ENCODE peak calls at places on chromosomes 13 and 19, in nine cellular contexts. One of them, this sample, is unnamed.

GRCh38 chr19:1839658-1840540 is 8.4 kb downstream of the REXO1 start:
- DNase-seq in Panc1: no peak
- DNase-seq in naive thymus-derived CD4-positive, alpha-beta T cell: no peak
- DNase-seq in RWPE2: no peak
- DNase-seq in CD8-positive, alpha-beta memory T cell: no peak
- DNase-seq in lower lobe of right lung: no peak
- DNase-seq in effector memory CD4-positive, alpha-beta T cell: no peak
- DNase-seq in keratinocyte: no peak
- DNase-seq in mammary epithelial cell: no peak
- DNase-seq in this sample: no peak

GRCh38 chr13:43783820-43784219 is 3.0 kb downstream of the ENOX1 start:
- DNase-seq in mammary epithelial cell: peak; percentile 62
- DNase-seq in CD8-positive, alpha-beta memory T cell: no peak
- DNase-seq in RWPE2: no peak
- DNase-seq in Panc1: no peak
- DNase-seq in lower lobe of right lung: no peak
- DNase-seq in naive thymus-derived CD4-positive, alpha-beta T cell: no peak
- DNase-seq in effector memory CD4-positive, alpha-beta T cell: no peak
- DNase-seq in keratinocyte: no peak
- DNase-seq in this sample: no peak

GRCh38 chr19:33005440-33005839 is 33.4 kb downstream of the FAAP24 start:
- DNase-seq in CD8-positive, alpha-beta memory T cell: no peak
- DNase-seq in effector memory CD4-positive, alpha-beta T cell: no peak
- DNase-seq in naive thymus-derived CD4-positive, alpha-beta T cell: no peak
- DNase-seq in Panc1: no peak
- DNase-seq in keratinocyte: no peak
- DNase-seq in lower lobe of right lung: no peak
- DNase-seq in mammary epithelial cell: no peak
- DNase-seq in RWPE2: no peak
- DNase-seq in this sample: no peak

GRCh38 chr13:33264620-33264978 is 21.0 kb downstream of the STARD13 start:
- DNase-seq in RWPE2: no peak
- DNase-seq in naive thymus-derived CD4-positive, alpha-beta T cell: no peak
- DNase-seq in mammary epithelial cell: no peak
- DNase-seq in lower lobe of right lung: no peak
- DNase-seq in keratinocyte: no peak
- DNase-seq in effector memory CD4-positive, alpha-beta T cell: no peak
- DNase-seq in CD8-positive, alpha-beta memory T cell: no peak
- DNase-seq in Panc1: no peak
- DNase-seq in this sample: no peak

GRCh38 chr13:64234255-64234654 is 2818.6 kb upstream of the PCDH20 start:
- DNase-seq in RWPE2: no peak
- DNase-seq in CD8-positive, alpha-beta memory T cell: no peak
- DNase-seq in keratinocyte: no peak
- DNase-seq in naive thymus-derived CD4-positive, alpha-beta T cell: no peak
- DNase-seq in lower lobe of right lung: no peak
- DNase-seq in effector memory CD4-positive, alpha-beta T cell: no peak
- DNase-seq in Panc1: no peak
- DNase-seq in mammary epithelial cell: no peak
- DNase-seq in this sample: no peak

GRCh38 chr19:19259741-19260140 is 13.4 kb downstream of the TM6SF2 start:
- DNase-seq in mammary epithelial cell: peak; percentile 37
- DNase-seq in effector memory CD4-positive, alpha-beta T cell: no peak
- DNase-seq in CD8-positive, alpha-beta memory T cell: no peak
- DNase-seq in lower lobe of right lung: no peak
- DNase-seq in keratinocyte: no peak
- DNase-seq in naive thymus-derived CD4-positive, alpha-beta T cell: no peak
- DNase-seq in RWPE2: no peak
- DNase-seq in Panc1: no peak
- DNase-seq in this sample: no peak

GRCh38 chr13:112761701-112762689 is 72.2 kb downstream of the ATP11A start:
- DNase-seq in mammary epithelial cell: no peak
- DNase-seq in CD8-positive, alpha-beta memory T cell: no peak
- DNase-seq in naive thymus-derived CD4-positive, alpha-beta T cell: no peak
- DNase-seq in Panc1: no peak
- DNase-seq in keratinocyte: no peak
- DNase-seq in lower lobe of right lung: peak; percentile 78
- DNase-seq in effector memory CD4-positive, alpha-beta T cell: no peak
- DNase-seq in RWPE2: no peak
- DNase-seq in this sample: no peak

GRCh38 chr19:30846102-30846501 is 473.9 kb downstream of the ZNF536 start:
- DNase-seq in keratinocyte: no peak
- DNase-seq in lower lobe of right lung: no peak
- DNase-seq in mammary epithelial cell: no peak
- DNase-seq in CD8-positive, alpha-beta memory T cell: no peak
- DNase-seq in RWPE2: no peak
- DNase-seq in effector memory CD4-positive, alpha-beta T cell: no peak
- DNase-seq in Panc1: no peak
- DNase-seq in naive thymus-derived CD4-positive, alpha-beta T cell: no peak
- DNase-seq in this sample: no peak

GRCh38 chr13:111663505-111663904 is 343.1 kb downstream of the TEX29 start:
- DNase-seq in RWPE2: no peak
- DNase-seq in mammary epithelial cell: no peak
- DNase-seq in lower lobe of right lung: no peak
- DNase-seq in keratinocyte: no peak
- DNase-seq in CD8-positive, alpha-beta memory T cell: no peak
- DNase-seq in naive thymus-derived CD4-positive, alpha-beta T cell: no peak
- DNase-seq in Panc1: no peak
- DNase-seq in effector memory CD4-positive, alpha-beta T cell: no peak
- DNase-seq in this sample: no peak
- H3K27ac ChIP-seq in RWPE2: no peak overlapping the region
- H3K27ac ChIP-seq in mammary epithelial cell: no peak overlapping the region
- H3K27ac ChIP-seq in lower lobe of right lung: no peak overlapping the region
- H3K27ac ChIP-seq in keratinocyte: no peak overlapping the region
- H3K27ac ChIP-seq in CD8-positive, alpha-beta memory T cell: no peak overlapping the region
- H3K27ac ChIP-seq in naive thymus-derived CD4-positive, alpha-beta T cell: no peak overlapping the region
- H3K27ac ChIP-seq in Panc1: no peak overlapping the region
- H3K27ac ChIP-seq in effector memory CD4-positive, alpha-beta T cell: no peak overlapping the region
- H3K27ac ChIP-seq in this sample: no peak overlapping the region

DNA sequence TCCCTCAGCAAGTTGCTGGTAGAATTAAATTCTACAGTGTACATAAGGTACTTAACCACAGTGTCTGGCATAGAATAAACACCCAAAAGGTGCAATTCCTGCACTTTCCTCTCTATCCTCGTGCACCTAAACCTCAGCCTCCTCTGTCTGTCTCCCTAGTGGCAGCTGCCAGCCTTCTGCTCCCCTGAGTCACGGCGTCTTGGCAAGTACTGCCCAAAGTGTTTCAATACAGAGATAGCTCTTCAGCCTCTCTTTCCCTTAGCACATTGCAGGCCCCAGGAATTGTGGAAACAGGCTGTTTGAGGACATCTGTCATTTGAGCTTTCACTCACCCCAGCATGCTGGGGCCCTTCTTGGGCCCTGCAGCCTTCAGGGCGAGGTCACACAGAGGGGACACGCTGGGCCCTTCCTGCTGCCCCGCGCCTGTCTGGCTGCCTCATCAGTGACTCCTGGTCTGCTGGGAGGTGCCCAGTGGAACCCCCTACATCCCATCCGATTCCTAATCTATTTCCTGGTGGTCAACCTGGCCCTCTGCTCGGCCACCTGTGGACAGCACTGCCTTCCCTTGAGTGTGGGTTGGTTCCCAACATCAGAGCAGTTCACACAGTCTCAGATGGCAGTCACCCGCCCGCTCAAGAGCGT is 19.3 kb downstream of the COL4A2 start:
- DNase-seq in effector memory CD4-positive, alpha-beta T cell: no peak
- DNase-seq in keratinocyte: no peak
- DNase-seq in CD8-positive, alpha-beta memory T cell: no peak
- DNase-seq in Panc1: no peak
- DNase-seq in mammary epithelial cell: no peak
- DNase-seq in naive thymus-derived CD4-positive, alpha-beta T cell: no peak
- DNase-seq in RWPE2: no peak
- DNase-seq in lower lobe of right lung: no peak
- DNase-seq in this sample: no peak
- H3K4me1 ChIP-seq in effector memory CD4-positive, alpha-beta T cell: no peaks in the 10 kb centered on the region
- H3K4me1 ChIP-seq in keratinocyte: peaks cover under 1% of the 10 kb centered on the region
- H3K4me1 ChIP-seq in CD8-positive, alpha-beta memory T cell: no peaks in the 10 kb centered on the region
- H3K4me1 ChIP-seq in Panc1: no peaks in the 10 kb centered on the region
- H3K4me1 ChIP-seq in mammary epithelial cell: peaks cover 10% of the 10 kb centered on the region
- H3K4me1 ChIP-seq in naive thymus-derived CD4-positive, alpha-beta T cell: no peaks in the 10 kb centered on the region
- H3K4me1 ChIP-seq in RWPE2: peaks cover 12% of the 10 kb centered on the region
- H3K4me1 ChIP-seq in lower lobe of right lung: peaks cover 56% of the 10 kb centered on the region
- H3K4me1 ChIP-seq in this sample: peaks cover 8% of the 10 kb centered on the region

GRCh38 chr19:50044922-50045321 is 19.1 kb downstream of the ZNF473 start:
- DNase-seq in mammary epithelial cell: no peak
- DNase-seq in effector memory CD4-positive, alpha-beta T cell: no peak
- DNase-seq in keratinocyte: no peak
- DNase-seq in lower lobe of right lung: no peak
- DNase-seq in CD8-positive, alpha-beta memory T cell: no peak
- DNase-seq in Panc1: no peak
- DNase-seq in naive thymus-derived CD4-positive, alpha-beta T cell: no peak
- DNase-seq in RWPE2: no peak
- DNase-seq in this sample: no peak
- H3K9me3 ChIP-seq in mammary epithelial cell: peaks cover 71% of the 10 kb centered on the region
- H3K9me3 ChIP-seq in effector memory CD4-positive, alpha-beta T cell: peaks cover 7% of the 10 kb centered on the region
- H3K9me3 ChIP-seq in keratinocyte: peaks cover 43% of the 10 kb centered on the region
- H3K9me3 ChIP-seq in lower lobe of right lung: peaks cover 30% of the 10 kb centered on the region
- H3K9me3 ChIP-seq in CD8-positive, alpha-beta memory T cell: peaks cover 15% of the 10 kb centered on the region
- H3K9me3 ChIP-seq in Panc1: peaks cover 62% of the 10 kb centered on the region
- H3K9me3 ChIP-seq in naive thymus-derived CD4-positive, alpha-beta T cell: peaks cover 27% of the 10 kb centered on the region
- H3K9me3 ChIP-seq in RWPE2: peaks cover 32% of the 10 kb centered on the region
- H3K9me3 ChIP-seq in this sample: peaks cover 36% of the 10 kb centered on the region

GRCh38 chr13:97327071-97327470 is 104.9 kb downstream of the MBNL2 start:
- DNase-seq in naive thymus-derived CD4-positive, alpha-beta T cell: no peak
- DNase-seq in keratinocyte: no peak
- DNase-seq in CD8-positive, alpha-beta memory T cell: no peak
- DNase-seq in mammary epithelial cell: no peak
- DNase-seq in lower lobe of right lung: no peak
- DNase-seq in Panc1: no peak
- DNase-seq in effector memory CD4-positive, alpha-beta T cell: no peak
- DNase-seq in RWPE2: no peak
- DNase-seq in this sample: no peak

GRCh38 chr13:97327521-97328221 is 105.5 kb downstream of the MBNL2 start:
- DNase-seq in Panc1: no peak
- DNase-seq in mammary epithelial cell: peak; percentile 44
- DNase-seq in RWPE2: no peak
- DNase-seq in naive thymus-derived CD4-positive, alpha-beta T cell: no peak
- DNase-seq in effector memory CD4-positive, alpha-beta T cell: no peak
- DNase-seq in keratinocyte: no peak
- DNase-seq in CD8-positive, alpha-beta memory T cell: no peak
- DNase-seq in lower lobe of right lung: no peak
- DNase-seq in this sample: no peak

GRCh38 chr13:97328222-97328790 is 105.7 kb upstream of the RAP2A start:
- DNase-seq in naive thymus-derived CD4-positive, alpha-beta T cell: no peak
- DNase-seq in lower lobe of right lung: no peak
- DNase-seq in mammary epithelial cell: peak; percentile 23
- DNase-seq in CD8-positive, alpha-beta memory T cell: no peak
- DNase-seq in RWPE2: no peak
- DNase-seq in keratinocyte: no peak
- DNase-seq in effector memory CD4-positive, alpha-beta T cell: no peak
- DNase-seq in Panc1: no peak
- DNase-seq in this sample: peak; percentile 79

GRCh38 chr13:97330448-97330847 is 103.5 kb upstream of the RAP2A start:
- DNase-seq in Panc1: no peak
- DNase-seq in naive thymus-derived CD4-positive, alpha-beta T cell: no peak
- DNase-seq in keratinocyte: no peak
- DNase-seq in lower lobe of right lung: no peak
- DNase-seq in RWPE2: no peak
- DNase-seq in effector memory CD4-positive, alpha-beta T cell: no peak
- DNase-seq in CD8-positive, alpha-beta memory T cell: no peak
- DNase-seq in mammary epithelial cell: no peak
- DNase-seq in this sample: no peak

DNA sequence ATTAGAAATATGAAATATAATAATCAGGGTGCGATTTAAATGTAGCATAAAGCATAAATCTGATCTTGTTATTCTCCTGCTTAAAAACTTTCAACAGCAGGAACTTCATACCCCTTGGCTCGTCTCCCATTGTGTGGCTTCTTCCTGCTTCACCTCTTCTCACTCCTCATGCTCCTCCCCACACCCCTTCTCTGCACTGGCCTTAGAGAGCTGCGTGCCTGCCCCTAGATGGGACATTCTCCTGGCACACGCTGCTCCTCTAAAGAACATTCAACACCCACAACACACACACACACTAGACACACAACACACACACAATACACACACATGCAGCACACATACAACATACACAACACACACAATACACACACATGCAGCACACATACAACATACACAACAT is 104.6 kb upstream of the RAP2A start:
- DNase-seq in Panc1: no peak
- DNase-seq in effector memory CD4-positive, alpha-beta T cell: no peak
- DNase-seq in keratinocyte: no peak
- DNase-seq in RWPE2: no peak
- DNase-seq in CD8-positive, alpha-beta memory T cell: no peak
- DNase-seq in lower lobe of right lung: no peak
- DNase-seq in naive thymus-derived CD4-positive, alpha-beta T cell: no peak
- DNase-seq in mammary epithelial cell: no peak
- DNase-seq in this sample: no peak
- H3K27ac ChIP-seq in Panc1: peak overlapping the region; percentile 100
- H3K27ac ChIP-seq in effector memory CD4-positive, alpha-beta T cell: no peak overlapping the region
- H3K27ac ChIP-seq in keratinocyte: no peak overlapping the region
- H3K27ac ChIP-seq in RWPE2: no peak overlapping the region
- H3K27ac ChIP-seq in CD8-positive, alpha-beta memory T cell: no peak overlapping the region
- H3K27ac ChIP-seq in lower lobe of right lung: no peak overlapping the region
- H3K27ac ChIP-seq in naive thymus-derived CD4-positive, alpha-beta T cell: no peak overlapping the region
- H3K27ac ChIP-seq in mammary epithelial cell: no peak overlapping the region
- H3K27ac ChIP-seq in this sample: no peak overlapping the region

GRCh38 chr19:42275517-42275916 is 6.5 kb downstream of the CIC start:
- DNase-seq in mammary epithelial cell: no peak
- DNase-seq in lower lobe of right lung: no peak
- DNase-seq in keratinocyte: no peak
- DNase-seq in effector memory CD4-positive, alpha-beta T cell: no peak
- DNase-seq in RWPE2: no peak
- DNase-seq in Panc1: no peak
- DNase-seq in naive thymus-derived CD4-positive, alpha-beta T cell: no peak
- DNase-seq in CD8-positive, alpha-beta memory T cell: no peak
- DNase-seq in this sample: no peak
- H3K4me1 ChIP-seq in mammary epithelial cell: peaks cover 73% of the 10 kb centered on the region
- H3K4me1 ChIP-seq in lower lobe of right lung: peaks cover 63% of the 10 kb centered on the region
- H3K4me1 ChIP-seq in keratinocyte: peaks cover 59% of the 10 kb centered on the region
- H3K4me1 ChIP-seq in effector memory CD4-positive, alpha-beta T cell: peaks cover 27% of the 10 kb centered on the region
- H3K4me1 ChIP-seq in RWPE2: peaks cover 36% of the 10 kb centered on the region
- H3K4me1 ChIP-seq in Panc1: peaks cover 19% of the 10 kb centered on the region
- H3K4me1 ChIP-seq in naive thymus-derived CD4-positive, alpha-beta T cell: peaks cover 25% of the 10 kb centered on the region
- H3K4me1 ChIP-seq in CD8-positive, alpha-beta memory T cell: peaks cover 42% of the 10 kb centered on the region
- H3K4me1 ChIP-seq in this sample: no peaks in the 10 kb centered on the region

DNA sequence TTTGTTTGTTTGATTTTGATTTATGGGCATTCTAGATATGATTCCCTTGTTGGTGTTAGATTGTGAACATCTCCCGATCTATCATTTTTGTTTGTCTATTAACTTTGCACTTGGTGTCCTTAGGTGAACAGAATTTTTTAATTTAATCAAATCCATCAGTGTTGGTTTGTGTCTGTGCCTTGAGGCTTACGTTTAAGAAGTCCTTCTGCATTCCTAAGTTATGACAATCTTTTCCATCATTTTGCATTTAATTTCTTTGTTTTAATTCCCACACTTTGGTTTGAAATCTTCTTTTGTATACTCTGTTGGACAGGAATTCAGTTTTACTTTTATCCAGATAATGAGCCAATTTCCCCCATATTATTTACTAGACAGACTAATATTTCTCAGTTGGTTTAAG is 421.7 kb downstream of the HS6ST3 start:
- DNase-seq in Panc1: no peak
- DNase-seq in naive thymus-derived CD4-positive, alpha-beta T cell: no peak
- DNase-seq in effector memory CD4-positive, alpha-beta T cell: no peak
- DNase-seq in mammary epithelial cell: no peak
- DNase-seq in CD8-positive, alpha-beta memory T cell: no peak
- DNase-seq in keratinocyte: no peak
- DNase-seq in RWPE2: no peak
- DNase-seq in lower lobe of right lung: no peak
- DNase-seq in this sample: no peak
- H3K9me3 ChIP-seq in Panc1: no peaks in the 10 kb centered on the region
- H3K9me3 ChIP-seq in naive thymus-derived CD4-positive, alpha-beta T cell: no peaks in the 10 kb centered on the region
- H3K9me3 ChIP-seq in effector memory CD4-positive, alpha-beta T cell: no peaks in the 10 kb centered on the region
- H3K9me3 ChIP-seq in mammary epithelial cell: no peaks in the 10 kb centered on the region
- H3K9me3 ChIP-seq in CD8-positive, alpha-beta memory T cell: no peaks in the 10 kb centered on the region
- H3K9me3 ChIP-seq in keratinocyte: no peaks in the 10 kb centered on the region
- H3K9me3 ChIP-seq in RWPE2: no peaks in the 10 kb centered on the region
- H3K9me3 ChIP-seq in lower lobe of right lung: no peaks in the 10 kb centered on the region
- H3K9me3 ChIP-seq in this sample: no peaks in the 10 kb centered on the region